ENCODE peak calls at places on chromosomes 3 and 15, in ten cellular contexts. O, U, D, X, B, T, Z, Q, R and M are unnamed samples.

GRCh38 chr15:54841906-54842305 is 354.8 kb downstream of the RSL24D1 start:
- DNase-seq in O (no peak), U (no peak), D (no peak), X (no peak), B (no peak), T (no peak), Z (no peak), Q (no peak), R (no peak), M (no peak)

GRCh38 chr15:37695719-37696118 is 238.7 kb upstream of the TMCO5A start:
- DNase-seq in O (no peak), U (no peak), D (peak), X (no peak), B (peak), T (no peak), Z (no peak), Q (no peak), R (peak), M (no peak)

GRCh38 chr15:63288342-63288741 is 10.9 kb downstream of the APH1B start:
- DNase-seq in O (no peak), U (no peak), D (no peak), X (no peak), B (no peak), T (no peak), Z (no peak), Q (no peak), R (no peak), M (no peak)

GRCh38 chr3:131518682-131519081 is 15.9 kb upstream of the MRPL3 start:
- DNase-seq in O (no peak), U (no peak), D (no peak), X (no peak), B (no peak), T (no peak), Z (no peak), Q (no peak), R (no peak), M (no peak)

GRCh38 chr3:195046441-195046840 is 224.5 kb downstream of the XXYLT1 start:
- DNase-seq in O (no peak), U (no peak), D (no peak), X (no peak), B (no peak), T (no peak), Z (peak), Q (no peak), R (no peak), M (peak)

GRCh38 chr3:8969246-8969645 is 6.0 kb upstream of the RAD18 start:
- DNase-seq in O (no peak), U (no peak), D (no peak), X (no peak), B (no peak), T (no peak), Z (no peak), Q (no peak), R (no peak), M (no peak)

GRCh38 chr15:27414168-27414870 is 443.3 kb downstream of the GABRG3 start:
- DNase-seq in O (no peak), U (no peak), D (no peak), X (no peak), B (no peak), T (no peak), Z (no peak), Q (no peak), R (no peak), M (no peak)

GRCh38 chr3:156605686-156606605 is 51.0 kb upstream of the SSR3 start:
- DNase-seq in O (peak), U (peak), D (peak), X (no peak), B (peak), T (peak), Z (peak), Q (no peak), R (peak), M (no peak)

GRCh38 chr3:169104972-169105371 is 558.5 kb downstream of the MECOM start:
- DNase-seq in O (peak), U (no peak), D (no peak), X (no peak), B (peak), T (no peak), Z (no peak), Q (no peak), R (peak), M (no peak)

GRCh38 chr3:57575966-57576610 is 20.0 kb downstream of the PDE12 start:
- DNase-seq in O (no peak), U (no peak), D (no peak), X (no peak), B (no peak), T (no peak), Z (no peak), Q (no peak), R (no peak), M (no peak)

GRCh38 chr15:38073278-38073930 is 139.0 kb downstream of the TMCO5A start:
- DNase-seq in O (peak), U (no peak), D (no peak), X (no peak), B (peak), T (no peak), Z (no peak), Q (no peak), R (peak), M (no peak)

GRCh38 chr3:44359146-44359751 is 20.7 kb downstream of the TCAIM start:
- DNase-seq in O (no peak), U (peak), D (no peak), X (no peak), B (peak), T (no peak), Z (no peak), Q (no peak), R (no peak), M (no peak)